ENCODE peak calls at places on chromosome 16, in six cellular contexts. One of them, this sample, is unnamed.

GRCh38 chr16:29920690-29921371 is 5.2 kb downstream of the KCTD13 start:
- DNase-seq in CD8-positive, alpha-beta T cell: no peak
- DNase-seq in skeletal muscle cell: no peak
- DNase-seq in colonic mucosa: no peak
- DNase-seq in body of pancreas: no peak
- DNase-seq in IMR-90: no peak
- DNase-seq in this sample: no peak

GRCh38 chr16:19523559-19524355 is at the start of gene CCP110:
- DNase-seq in CD8-positive, alpha-beta T cell: peak
- DNase-seq in skeletal muscle cell: peak
- DNase-seq in colonic mucosa: peak
- DNase-seq in body of pancreas: peak
- DNase-seq in IMR-90: peak
- DNase-seq in this sample: peak

GRCh38 chr16:3492356-3492755 is 2.9 kb downstream of the C16orf90 start:
- DNase-seq in CD8-positive, alpha-beta T cell: no peak
- DNase-seq in skeletal muscle cell: no peak
- DNase-seq in colonic mucosa: no peak
- DNase-seq in body of pancreas: no peak
- DNase-seq in IMR-90: no peak
- DNase-seq in this sample: no peak

GRCh38 chr16:47578573-47578972 is 117.4 kb downstream of the PHKB start:
- DNase-seq in CD8-positive, alpha-beta T cell: no peak
- DNase-seq in skeletal muscle cell: no peak
- DNase-seq in colonic mucosa: no peak
- DNase-seq in body of pancreas: no peak
- DNase-seq in IMR-90: peak
- DNase-seq in this sample: no peak

GRCh38 chr16:3640632-3641501 is 13.6 kb upstream of the DNASE1 start:
- DNase-seq in CD8-positive, alpha-beta T cell: no peak
- DNase-seq in skeletal muscle cell: no peak
- DNase-seq in colonic mucosa: no peak
- DNase-seq in body of pancreas: no peak
- DNase-seq in IMR-90: no peak
- DNase-seq in this sample: no peak

GRCh38 chr16:29848420-29849297 is 14.4 kb downstream of the CDIPT start:
- DNase-seq in CD8-positive, alpha-beta T cell: peak
- DNase-seq in skeletal muscle cell: no peak
- DNase-seq in colonic mucosa: peak
- DNase-seq in body of pancreas: peak
- DNase-seq in IMR-90: peak
- DNase-seq in this sample: peak

GRCh38 chr16:72846594-72846993 is 201.3 kb downstream of the ZFHX3 start:
- DNase-seq in CD8-positive, alpha-beta T cell: no peak
- DNase-seq in skeletal muscle cell: no peak
- DNase-seq in colonic mucosa: no peak
- DNase-seq in body of pancreas: no peak
- DNase-seq in IMR-90: no peak
- DNase-seq in this sample: no peak

GRCh38 chr16:80936410-80936809 is 70.3 kb downstream of the CMC2 start:
- DNase-seq in CD8-positive, alpha-beta T cell: no peak
- DNase-seq in skeletal muscle cell: peak
- DNase-seq in colonic mucosa: no peak
- DNase-seq in body of pancreas: no peak
- DNase-seq in IMR-90: peak
- DNase-seq in this sample: no peak

GRCh38 chr16:68047987-68048386 is 24.9 kb downstream of the DUS2 start:
- DNase-seq in CD8-positive, alpha-beta T cell: no peak
- DNase-seq in skeletal muscle cell: no peak
- DNase-seq in colonic mucosa: no peak
- DNase-seq in body of pancreas: no peak
- DNase-seq in IMR-90: no peak
- DNase-seq in this sample: no peak

GRCh38 chr16:56300901-56301351 is 109.6 kb downstream of the GNAO1 start:
- DNase-seq in CD8-positive, alpha-beta T cell: no peak
- DNase-seq in skeletal muscle cell: no peak
- DNase-seq in colonic mucosa: no peak
- DNase-seq in body of pancreas: no peak
- DNase-seq in IMR-90: peak
- DNase-seq in this sample: no peak

GRCh38 chr16:3256876-3257465 is 538 bp upstream of the MEFV start:
- DNase-seq in CD8-positive, alpha-beta T cell: no peak
- DNase-seq in skeletal muscle cell: no peak
- DNase-seq in colonic mucosa: no peak
- DNase-seq in body of pancreas: no peak
- DNase-seq in IMR-90: peak
- DNase-seq in this sample: no peak

GRCh38 chr16:27377666-27378485 is 24.1 kb upstream of the IL21R start:
- DNase-seq in CD8-positive, alpha-beta T cell: peak
- DNase-seq in skeletal muscle cell: no peak
- DNase-seq in colonic mucosa: no peak
- DNase-seq in body of pancreas: no peak
- DNase-seq in IMR-90: no peak
- DNase-seq in this sample: peak

GRCh38 chr16:57764341-57765159 is 29.0 kb downstream of the KATNB1 start:
- DNase-seq in CD8-positive, alpha-beta T cell: peak
- DNase-seq in skeletal muscle cell: peak
- DNase-seq in colonic mucosa: no peak
- DNase-seq in body of pancreas: no peak
- DNase-seq in IMR-90: peak
- DNase-seq in this sample: peak

GRCh38 chr16:85535352-85536072 is 77.6 kb upstream of the GSE1 start:
- DNase-seq in CD8-positive, alpha-beta T cell: no peak
- DNase-seq in skeletal muscle cell: no peak
- DNase-seq in colonic mucosa: peak
- DNase-seq in body of pancreas: peak
- DNase-seq in IMR-90: no peak
- DNase-seq in this sample: no peak

GRCh38 chr16:80932725-80933124 is 74.0 kb downstream of the CMC2 start:
- DNase-seq in CD8-positive, alpha-beta T cell: no peak
- DNase-seq in skeletal muscle cell: peak
- DNase-seq in colonic mucosa: peak
- DNase-seq in body of pancreas: peak
- DNase-seq in IMR-90: peak
- DNase-seq in this sample: no peak

GRCh38 chr16:85563515-85564276 is 49.4 kb upstream of the GSE1 start:
- DNase-seq in CD8-positive, alpha-beta T cell: no peak
- DNase-seq in skeletal muscle cell: no peak
- DNase-seq in colonic mucosa: peak
- DNase-seq in body of pancreas: peak
- DNase-seq in IMR-90: peak
- DNase-seq in this sample: no peak

GRCh38 chr16:68324780-68325357 is 14.1 kb downstream of the PRMT7 start:
- DNase-seq in CD8-positive, alpha-beta T cell: no peak
- DNase-seq in skeletal muscle cell: no peak
- DNase-seq in colonic mucosa: no peak
- DNase-seq in body of pancreas: no peak
- DNase-seq in IMR-90: no peak
- DNase-seq in this sample: no peak

GRCh38 chr16:14416184-14416583 is 213.9 kb downstream of the PARN start:
- DNase-seq in CD8-positive, alpha-beta T cell: no peak
- DNase-seq in skeletal muscle cell: no peak
- DNase-seq in colonic mucosa: no peak
- DNase-seq in body of pancreas: no peak
- DNase-seq in IMR-90: no peak
- DNase-seq in this sample: no peak

GRCh38 chr16:75138636-75139035 is 9.7 kb upstream of the ZFP1 start:
- DNase-seq in CD8-positive, alpha-beta T cell: no peak
- DNase-seq in skeletal muscle cell: no peak
- DNase-seq in colonic mucosa: no peak
- DNase-seq in body of pancreas: no peak
- DNase-seq in IMR-90: no peak
- DNase-seq in this sample: no peak

GRCh38 chr16:71895679-71896385 is 501 bp downstream of the IST1 start:
- DNase-seq in CD8-positive, alpha-beta T cell: peak
- DNase-seq in skeletal muscle cell: no peak
- DNase-seq in colonic mucosa: peak
- DNase-seq in body of pancreas: peak
- DNase-seq in IMR-90: peak
- DNase-seq in this sample: no peak

GRCh38 chr16:27795992-27796614 is 246.2 kb downstream of the KATNIP start:
- DNase-seq in CD8-positive, alpha-beta T cell: no peak
- DNase-seq in skeletal muscle cell: no peak
- DNase-seq in colonic mucosa: peak
- DNase-seq in body of pancreas: peak
- DNase-seq in IMR-90: peak
- DNase-seq in this sample: peak

GRCh38 chr16:3857189-3858013 is 23.1 kb downstream of the CREBBP start:
- DNase-seq in CD8-positive, alpha-beta T cell: no peak
- DNase-seq in skeletal muscle cell: no peak
- DNase-seq in colonic mucosa: no peak
- DNase-seq in body of pancreas: no peak
- DNase-seq in IMR-90: peak
- DNase-seq in this sample: no peak

GRCh38 chr16:49333268-49333597 is 40.4 kb upstream of the C16orf78 start:
- DNase-seq in CD8-positive, alpha-beta T cell: no peak
- DNase-seq in skeletal muscle cell: no peak
- DNase-seq in colonic mucosa: no peak
- DNase-seq in body of pancreas: no peak
- DNase-seq in IMR-90: no peak
- DNase-seq in this sample: no peak

GRCh38 chr16:5220705-5221104 is 123.1 kb upstream of the EEF2KMT start:
- DNase-seq in CD8-positive, alpha-beta T cell: no peak
- DNase-seq in skeletal muscle cell: no peak
- DNase-seq in colonic mucosa: no peak
- DNase-seq in body of pancreas: no peak
- DNase-seq in IMR-90: no peak
- DNase-seq in this sample: no peak

GRCh38 chr16:2988590-2989099 is 8.4 kb upstream of the PKMYT1 start:
- DNase-seq in CD8-positive, alpha-beta T cell: no peak
- DNase-seq in skeletal muscle cell: no peak
- DNase-seq in colonic mucosa: no peak
- DNase-seq in body of pancreas: no peak
- DNase-seq in IMR-90: no peak
- DNase-seq in this sample: no peak

GRCh38 chr16:83574388-83574787 is 233.4 kb upstream of the HSBP1 start:
- DNase-seq in CD8-positive, alpha-beta T cell: no peak
- DNase-seq in skeletal muscle cell: peak
- DNase-seq in colonic mucosa: no peak
- DNase-seq in body of pancreas: no peak
- DNase-seq in IMR-90: peak
- DNase-seq in this sample: no peak

GRCh38 chr16:3872216-3872895 is 8.2 kb downstream of the CREBBP start:
- DNase-seq in CD8-positive, alpha-beta T cell: no peak
- DNase-seq in skeletal muscle cell: no peak
- DNase-seq in colonic mucosa: no peak
- DNase-seq in body of pancreas: no peak
- DNase-seq in IMR-90: no peak
- DNase-seq in this sample: no peak

GRCh38 chr16:79628501-79628975 is 28.0 kb upstream of the MAF start:
- DNase-seq in CD8-positive, alpha-beta T cell: peak
- DNase-seq in skeletal muscle cell: peak
- DNase-seq in colonic mucosa: no peak
- DNase-seq in body of pancreas: no peak
- DNase-seq in IMR-90: peak
- DNase-seq in this sample: no peak

GRCh38 chr16:22425036-22425801 is 50.8 kb upstream of the CDR2 start:
- DNase-seq in CD8-positive, alpha-beta T cell: no peak
- DNase-seq in skeletal muscle cell: no peak
- DNase-seq in colonic mucosa: no peak
- DNase-seq in body of pancreas: peak
- DNase-seq in IMR-90: no peak
- DNase-seq in this sample: no peak

GRCh38 chr16:20949660-20950059 is 49.1 kb downstream of the LYRM1 start:
- DNase-seq in CD8-positive, alpha-beta T cell: no peak
- DNase-seq in skeletal muscle cell: no peak
- DNase-seq in colonic mucosa: no peak
- DNase-seq in body of pancreas: no peak
- DNase-seq in IMR-90: no peak
- DNase-seq in this sample: no peak

GRCh38 chr16:49889725-49890397 is 33.9 kb upstream of the ZNF423 start:
- DNase-seq in CD8-positive, alpha-beta T cell: no peak
- DNase-seq in skeletal muscle cell: no peak
- DNase-seq in colonic mucosa: no peak
- DNase-seq in body of pancreas: no peak
- DNase-seq in IMR-90: no peak
- DNase-seq in this sample: no peak

GRCh38 chr16:80718480-80719220 is 85.7 kb downstream of the CDYL2 start:
- DNase-seq in CD8-positive, alpha-beta T cell: no peak
- DNase-seq in skeletal muscle cell: peak
- DNase-seq in colonic mucosa: no peak
- DNase-seq in body of pancreas: peak
- DNase-seq in IMR-90: peak
- DNase-seq in this sample: no peak

GRCh38 chr16:31132979-31133599 is 2.4 kb downstream of the PRSS8 start:
- DNase-seq in CD8-positive, alpha-beta T cell: no peak
- DNase-seq in skeletal muscle cell: no peak
- DNase-seq in colonic mucosa: no peak
- DNase-seq in body of pancreas: no peak
- DNase-seq in IMR-90: no peak
- DNase-seq in this sample: no peak
- H3K4me3 ChIP-seq in CD8-positive, alpha-beta T cell: no peak
- H3K4me3 ChIP-seq in skeletal muscle cell: no peak
- H3K4me3 ChIP-seq in colonic mucosa: peak
- H3K4me3 ChIP-seq in body of pancreas: no peak
- H3K4me3 ChIP-seq in IMR-90: no peak
- H3K4me3 ChIP-seq in this sample: no peak

GRCh38 chr16:67014641-67015315 is 14.2 kb upstream of the CBFB start:
- DNase-seq in CD8-positive, alpha-beta T cell: no peak
- DNase-seq in skeletal muscle cell: no peak
- DNase-seq in colonic mucosa: no peak
- DNase-seq in body of pancreas: no peak
- DNase-seq in IMR-90: no peak
- DNase-seq in this sample: no peak
- H3K4me3 ChIP-seq in CD8-positive, alpha-beta T cell: peak
- H3K4me3 ChIP-seq in skeletal muscle cell: peak
- H3K4me3 ChIP-seq in colonic mucosa: peak
- H3K4me3 ChIP-seq in body of pancreas: no peak
- H3K4me3 ChIP-seq in IMR-90: no peak
- H3K4me3 ChIP-seq in this sample: peak

DNA sequence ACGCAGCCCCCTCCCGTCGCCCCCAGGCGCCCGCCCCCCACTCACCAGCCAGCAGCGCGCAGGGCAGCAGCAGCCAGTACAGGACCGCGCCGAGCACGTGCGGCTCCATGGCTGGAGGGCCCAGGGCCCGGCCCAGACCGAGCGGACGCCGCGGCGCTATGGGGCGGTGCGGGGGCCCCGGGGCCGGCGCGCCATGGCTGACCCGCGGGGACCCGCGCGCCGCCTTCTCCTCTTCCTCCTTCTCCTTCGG is 239 bp downstream of the PIEZO1 start:
- DNase-seq in CD8-positive, alpha-beta T cell: no peak
- DNase-seq in skeletal muscle cell: no peak
- DNase-seq in colonic mucosa: no peak
- DNase-seq in body of pancreas: no peak
- DNase-seq in IMR-90: no peak
- DNase-seq in this sample: no peak
- H3K4me3 ChIP-seq in CD8-positive, alpha-beta T cell: peak
- H3K4me3 ChIP-seq in skeletal muscle cell: peak
- H3K4me3 ChIP-seq in colonic mucosa: peak
- H3K4me3 ChIP-seq in body of pancreas: no peak
- H3K4me3 ChIP-seq in IMR-90: peak
- H3K4me3 ChIP-seq in this sample: peak

DNA sequence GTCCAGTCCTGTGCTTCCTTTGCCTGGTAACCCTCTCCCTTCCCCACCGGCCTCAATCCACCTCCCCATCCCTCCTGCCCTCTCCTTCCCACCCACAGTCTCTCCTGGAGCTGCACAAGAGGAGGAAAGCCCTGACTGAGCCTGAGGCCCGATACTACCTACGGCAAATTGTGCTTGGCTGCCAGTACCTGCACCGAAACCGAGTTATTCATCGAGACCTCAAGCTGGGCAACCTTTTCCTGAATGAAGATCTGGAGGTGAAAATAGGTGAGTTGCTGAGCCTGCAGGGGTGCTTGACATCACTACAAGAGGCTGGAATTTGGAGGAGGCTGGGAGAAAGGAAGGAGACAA is 1.3 kb downstream of the PLK1 start:
- DNase-seq in CD8-positive, alpha-beta T cell: no peak
- DNase-seq in skeletal muscle cell: no peak
- DNase-seq in colonic mucosa: no peak
- DNase-seq in body of pancreas: no peak
- DNase-seq in IMR-90: no peak
- DNase-seq in this sample: no peak
- H3K4me3 ChIP-seq in CD8-positive, alpha-beta T cell: no peak
- H3K4me3 ChIP-seq in skeletal muscle cell: peak
- H3K4me3 ChIP-seq in colonic mucosa: no peak
- H3K4me3 ChIP-seq in body of pancreas: no peak
- H3K4me3 ChIP-seq in IMR-90: peak
- H3K4me3 ChIP-seq in this sample: peak

This sample was measured in Jurkat, Clone E6-1.